ENCODE peak calls at places on chromosome 5, in five cellular contexts. One of them, this sample, is unnamed. For H3K36me3, the result is how much of the 10 kb centered on the place peaks cover.

GRCh38 chr5:56552612-56553268 is 262.6 kb upstream of the MAP3K1 start:
- DNase-seq in OCI-LY7: no peak
- DNase-seq in bronchial epithelial cell: no peak
- DNase-seq in body of pancreas: no peak
- DNase-seq in pancreas: no peak
- DNase-seq in this sample: no peak

GRCh38 chr5:139709587-139710369 is 61.6 kb downstream of the CXXC5 start:
- DNase-seq in bronchial epithelial cell: no peak
- DNase-seq in pancreas: no peak
- DNase-seq in OCI-LY7: peak
- DNase-seq in body of pancreas: no peak
- DNase-seq in this sample: peak

GRCh38 chr5:128038641-128039040 is 44.9 kb upstream of the SLC12A2 start:
- DNase-seq in body of pancreas: no peak
- DNase-seq in bronchial epithelial cell: peak
- DNase-seq in OCI-LY7: no peak
- DNase-seq in pancreas: no peak
- DNase-seq in this sample: peak

GRCh38 chr5:134275822-134276221 is 49.9 kb upstream of the PPP2CA start:
- DNase-seq in pancreas: no peak
- DNase-seq in OCI-LY7: no peak
- DNase-seq in body of pancreas: no peak
- DNase-seq in bronchial epithelial cell: no peak
- DNase-seq in this sample: no peak

GRCh38 chr5:43648499-43649124 is 45.6 kb downstream of the NNT start:
- DNase-seq in body of pancreas: no peak
- DNase-seq in OCI-LY7: no peak
- DNase-seq in bronchial epithelial cell: no peak
- DNase-seq in pancreas: no peak
- DNase-seq in this sample: no peak

GRCh38 chr5:114099161-114099560 is 262.7 kb upstream of the KCNN2 start:
- DNase-seq in OCI-LY7: no peak
- DNase-seq in pancreas: no peak
- DNase-seq in bronchial epithelial cell: no peak
- DNase-seq in body of pancreas: no peak
- DNase-seq in this sample: no peak

GRCh38 chr5:86070719-86071118 is 547.0 kb upstream of the COX7C start:
- DNase-seq in pancreas: no peak
- DNase-seq in bronchial epithelial cell: no peak
- DNase-seq in body of pancreas: no peak
- DNase-seq in OCI-LY7: no peak
- DNase-seq in this sample: no peak

GRCh38 chr5:96017951-96018350 is 56.3 kb upstream of the ELL2 start:
- DNase-seq in bronchial epithelial cell: peak
- DNase-seq in pancreas: no peak
- DNase-seq in OCI-LY7: no peak
- DNase-seq in body of pancreas: no peak
- DNase-seq in this sample: peak

GRCh38 chr5:671459-672328 is 21.5 kb downstream of the TPPP start:
- DNase-seq in pancreas: peak
- DNase-seq in OCI-LY7: peak
- DNase-seq in bronchial epithelial cell: peak
- DNase-seq in body of pancreas: peak
- DNase-seq in this sample: peak

GRCh38 chr5:151063590-151063989 is 17.2 kb downstream of the TNIP1 start:
- DNase-seq in pancreas: no peak
- DNase-seq in OCI-LY7: no peak
- DNase-seq in bronchial epithelial cell: no peak
- DNase-seq in body of pancreas: no peak
- DNase-seq in this sample: no peak

GRCh38 chr5:151067632-151068031 is 13.2 kb downstream of the TNIP1 start:
- DNase-seq in body of pancreas: no peak
- DNase-seq in bronchial epithelial cell: no peak
- DNase-seq in OCI-LY7: no peak
- DNase-seq in pancreas: no peak
- DNase-seq in this sample: no peak

GRCh38 chr5:151066920-151067319 is 13.9 kb downstream of the TNIP1 start:
- DNase-seq in body of pancreas: no peak
- DNase-seq in bronchial epithelial cell: no peak
- DNase-seq in OCI-LY7: no peak
- DNase-seq in pancreas: no peak
- DNase-seq in this sample: no peak

GRCh38 chr5:151064916-151065499 is 15.8 kb downstream of the TNIP1 start:
- DNase-seq in bronchial epithelial cell: no peak
- DNase-seq in body of pancreas: no peak
- DNase-seq in pancreas: no peak
- DNase-seq in OCI-LY7: no peak
- DNase-seq in this sample: no peak

GRCh38 chr5:151065609-151066008 is 15.2 kb downstream of the TNIP1 start:
- DNase-seq in bronchial epithelial cell: no peak
- DNase-seq in body of pancreas: no peak
- DNase-seq in OCI-LY7: no peak
- DNase-seq in pancreas: no peak
- DNase-seq in this sample: no peak
- H3K36me3 ChIP-seq in bronchial epithelial cell: under half
- H3K36me3 ChIP-seq in body of pancreas: under half
- H3K36me3 ChIP-seq in OCI-LY7: half or more
- H3K36me3 ChIP-seq in pancreas: under half
- H3K36me3 ChIP-seq in this sample: under half

GRCh38 chr5:141135030-141135717 is at the start of gene PCDHB5:
- DNase-seq in pancreas: peak
- DNase-seq in bronchial epithelial cell: peak
- DNase-seq in body of pancreas: peak
- DNase-seq in OCI-LY7: no peak
- DNase-seq in this sample: peak
- TF ChIP-seq CTCF in pancreas: peak
- TF ChIP-seq CTCF in bronchial epithelial cell: peak
- TF ChIP-seq CTCF in body of pancreas: peak
- TF ChIP-seq CTCF in OCI-LY7: peak
- TF ChIP-seq CTCF in this sample: peak

GRCh38 chr5:177479774-177480173 is 6.3 kb upstream of the DBN1 start:
- DNase-seq in bronchial epithelial cell: no peak
- DNase-seq in pancreas: no peak
- DNase-seq in OCI-LY7: no peak
- DNase-seq in body of pancreas: no peak
- DNase-seq in this sample: no peak
- H3K36me3 ChIP-seq in bronchial epithelial cell: under half
- H3K36me3 ChIP-seq in pancreas: under half
- H3K36me3 ChIP-seq in OCI-LY7: under half
- H3K36me3 ChIP-seq in body of pancreas: under half
- H3K36me3 ChIP-seq in this sample: under half

GRCh38 chr5:4563400-4563799 is 576.7 kb upstream of the ADAMTS16 start:
- DNase-seq in body of pancreas: no peak
- DNase-seq in pancreas: no peak
- DNase-seq in OCI-LY7: peak
- DNase-seq in bronchial epithelial cell: peak
- DNase-seq in this sample: no peak
- TF ChIP-seq CTCF in body of pancreas: no peak
- TF ChIP-seq CTCF in pancreas: no peak
- TF ChIP-seq CTCF in OCI-LY7: peak
- TF ChIP-seq CTCF in bronchial epithelial cell: peak
- TF ChIP-seq CTCF in this sample: no peak

This sample was measured in A673.